ENCODE peak calls at places on chromosomes 16 and 17, in four cellular contexts. S is K562, L is GM12878, P is H1. E is an unnamed sample.

GRCh38 chr16:85639529-85640253 is 26.6 kb downstream of the GSE1 start:
- DNase-seq in S (no peak), L (no peak), P (no peak), E (peak)

GRCh38 chr16:51430716-51431369 is 279.8 kb upstream of the SALL1 start:
- DNase-seq in S (no peak), L (no peak), P (no peak), E (no peak)

GRCh38 chr17:40529991-40530390 is 28.6 kb upstream of the TNS4 start:
- DNase-seq in S (no peak), L (no peak), P (no peak), E (no peak)

GRCh38 chr17:35170968-35171771 is 23.0 kb downstream of the SLC35G3 start:
- DNase-seq in S (no peak), L (no peak), P (no peak), E (no peak)

GRCh38 chr17:48100160-48100559 is 1.1 kb downstream of the CBX1 start:
- DNase-seq in S (no peak), L (no peak), P (no peak), E (no peak)

GRCh38 chr16:83971165-83972130 is 3.4 kb downstream of the NECAB2 start:
- DNase-seq in S (no peak), L (no peak), P (no peak), E (no peak)

GRCh38 chr16:54374136-54374535 is 87.5 kb upstream of the IRX3 start:
- DNase-seq in S (no peak), L (no peak), P (no peak), E (no peak)

GRCh38 chr16:57924514-57924913 is 46.4 kb downstream of the CNGB1 start:
- DNase-seq in S (no peak), L (no peak), P (no peak), E (no peak)

GRCh38 chr17:39666601-39667261 is 1.5 kb upstream of the PNMT start:
- DNase-seq in S (peak), L (no peak), P (no peak), E (peak)

GRCh38 chr16:19840524-19841110 is 44.0 kb downstream of the GPRC5B start:
- DNase-seq in S (no peak), L (no peak), P (no peak), E (no peak)

GRCh38 chr17:83183951-83184506 is 104.6 kb downstream of the METRNL start:
- DNase-seq in S (no peak), L (no peak), P (peak), E (no peak)

GRCh38 chr16:68183033-68183432 is 52.9 kb downstream of the ESRP2 start:
- DNase-seq in S (no peak), L (no peak), P (no peak), E (no peak)

GRCh38 chr17:10316986-10317834 is 55.6 kb downstream of the MYH13 start:
- DNase-seq in S (peak), L (no peak), P (peak), E (peak)

GRCh38 chr16:79601978-79602609 is 1.6 kb upstream of the MAF start:
- DNase-seq in S (peak), L (peak), P (peak), E (peak)

GRCh38 chr17:10380631-10381408 is 8.0 kb upstream of the MYH13 start:
- DNase-seq in S (no peak), L (no peak), P (no peak), E (no peak)

GRCh38 chr17:33021731-33022408 is 30.2 kb downstream of the SPACA3 start:
- DNase-seq in S (no peak), L (no peak), P (peak), E (no peak)

GRCh38 chr17:44840936-44841335 is 6.7 kb upstream of the HIGD1B start:
- DNase-seq in S (no peak), L (no peak), P (no peak), E (no peak)

GRCh38 chr17:55198690-55199370 is 65.9 kb upstream of the HLF start:
- DNase-seq in S (no peak), L (no peak), P (no peak), E (peak)

GRCh38 chr16:17261197-17261858 is 209.4 kb downstream of the XYLT1 start:
- DNase-seq in S (no peak), L (no peak), P (no peak), E (no peak)

GRCh38 chr17:44916781-44917241 is 1.5 kb upstream of the GFAP start:
- DNase-seq in S (no peak), L (no peak), P (no peak), E (peak)

GRCh38 chr17:82985973-82986372 is 93.4 kb upstream of the METRNL start:
- DNase-seq in S (no peak), L (no peak), P (no peak), E (peak)

GRCh38 chr16:22322021-22322471 is 24.8 kb downstream of the POLR3E start:
- DNase-seq in S (no peak), L (no peak), P (no peak), E (no peak)

GRCh38 chr16:23280483-23280967 is 21.6 kb upstream of the SCNN1B start:
- DNase-seq in S (no peak), L (no peak), P (no peak), E (no peak)

GRCh38 chr17:27489045-27489715 is 32.9 kb downstream of the KSR1 start:
- DNase-seq in S (no peak), L (no peak), P (no peak), E (no peak)

GRCh38 chr16:66263168-66263972 is 103.1 kb upstream of the CDH5 start:
- DNase-seq in S (no peak), L (no peak), P (no peak), E (no peak)

GRCh38 chr17:45310380-45311324 is 6.2 kb downstream of the MAP3K14 start:
- DNase-seq in S (no peak), L (no peak), P (no peak), E (no peak)

GRCh38 chr17:28053725-28054124 is 11.2 kb downstream of the NLK start:
- DNase-seq in S (no peak), L (no peak), P (no peak), E (no peak)

GRCh38 chr17:83100853-83101391 is 21.5 kb downstream of the METRNL start:
- DNase-seq in S (no peak), L (no peak), P (no peak), E (no peak)

GRCh38 chr16:78571434-78571833 is 472.0 kb downstream of the WWOX start:
- DNase-seq in S (no peak), L (no peak), P (no peak), E (no peak)

GRCh38 chr17:58514795-58515157 is 338 bp upstream of the MTMR4 start:
- DNase-seq in S (no peak), L (no peak), P (no peak), E (no peak)

GRCh38 chr17:64273006-64273405 is 9.9 kb upstream of the TEX2 start:
- DNase-seq in S (no peak), L (no peak), P (no peak), E (no peak)

GRCh38 chr16:21708533-21709115 is 44.9 kb downstream of the OTOA start:
- DNase-seq in S (peak), L (peak), P (peak), E (peak)

GRCh38 chr17:35764123-35764991 is 3.7 kb downstream of the C17orf50 start:
- DNase-seq in S (peak), L (peak), P (peak), E (peak)

GRCh38 chr16:4293822-4294457 is 21.1 kb upstream of the TFAP4 start:
- DNase-seq in S (peak), L (no peak), P (peak), E (peak)

GRCh38 chr16:2919511-2920255 is 8.0 kb downstream of the FLYWCH1 start:
- DNase-seq in S (peak), L (no peak), P (peak), E (peak)

GRCh38 chr17:39635614-39636176 is 1.2 kb upstream of the STARD3 start:
- DNase-seq in S (peak), L (no peak), P (no peak), E (no peak)

GRCh38 chr17:11551442-11551841 is 46.8 kb upstream of the DNAH9 start:
- DNase-seq in S (no peak), L (no peak), P (no peak), E (no peak)

GRCh38 chr17:7215652-7216139 is 3.9 kb downstream of the DLG4 start:
- DNase-seq in S (peak), L (no peak), P (no peak), E (peak)

GRCh38 chr17:43612515-43612914 is 49.2 kb downstream of the MEOX1 start:
- DNase-seq in S (no peak), L (no peak), P (no peak), E (no peak)

GRCh38 chr17:73198201-73198929 is 5.5 kb downstream of the COG1 start:
- DNase-seq in S (no peak), L (no peak), P (no peak), E (no peak)
- TF ChIP-seq POLR2AphosphoS5 in S (no peak), L (no peak), P (no peak), E (no peak)

GRCh38 chr17:19348806-19349205 is 13.7 kb downstream of the B9D1 start:
- DNase-seq in S (no peak), L (no peak), P (no peak), E (no peak)

GRCh38 chr17:19346351-19347255 is 15.9 kb downstream of the B9D1 start:
- DNase-seq in S (peak), L (no peak), P (no peak), E (no peak)

GRCh38 chr17:19345486-19346350 is 16.8 kb downstream of the B9D1 start:
- DNase-seq in S (no peak), L (no peak), P (no peak), E (no peak)

GRCh38 chr17:19347323-19348080 is 15.0 kb downstream of the B9D1 start:
- DNase-seq in S (no peak), L (no peak), P (no peak), E (no peak)

DNA sequence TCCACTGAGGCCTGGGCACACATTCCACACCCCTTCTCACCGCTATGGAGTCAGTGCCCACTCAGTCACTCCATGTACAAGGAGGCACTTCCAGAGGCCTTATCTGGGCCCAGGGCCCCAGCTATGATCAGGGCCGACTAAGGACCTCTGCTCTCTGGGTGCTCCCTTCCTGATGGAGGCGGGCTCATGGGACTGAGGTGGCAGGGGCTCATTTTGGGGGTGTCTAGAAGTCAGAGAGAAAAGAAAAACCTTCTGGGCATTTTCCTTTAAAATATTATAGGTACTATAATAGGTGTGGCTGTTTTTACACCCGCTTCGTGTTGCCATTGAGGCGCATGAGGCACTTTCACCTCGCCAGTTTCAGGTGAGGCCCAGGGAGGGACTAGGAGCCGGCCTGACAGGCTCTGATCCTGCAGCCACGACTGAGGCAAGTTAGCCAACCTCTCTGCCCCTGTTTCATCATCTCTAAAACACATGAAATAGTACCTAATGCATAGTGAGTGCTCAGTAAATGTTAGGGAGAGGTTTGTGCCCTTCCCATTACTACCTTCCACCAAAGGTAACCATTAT is 14.4 kb downstream of the B9D1 start:
- DNase-seq in S (no peak), L (no peak), P (no peak), E (no peak)
- TF ChIP-seq NRF1 in S (no peak), L (no peak), P (no peak), E (no peak)

GRCh38 chr16:8621572-8622314 is at the start of gene METTL22:
- DNase-seq in S (peak), L (peak), P (peak), E (peak)
- TF ChIP-seq POLR2AphosphoS5 in S (peak), L (peak), P (peak), E (peak)

GRCh38 chr17:80959330-80960036 is 32.2 kb upstream of the CHMP6 start:
- DNase-seq in S (no peak), L (no peak), P (no peak), E (peak)
- TF ChIP-seq NRF1 in S (no peak), L (no peak), P (no peak), E (no peak)

GRCh38 chr16:87789437-87790277 is 23.9 kb upstream of the KLHDC4 start:
- DNase-seq in S (no peak), L (no peak), P (no peak), E (no peak)
- TF ChIP-seq POLR2AphosphoS5 in S (no peak), L (no peak), P (no peak), E (no peak)

DNA sequence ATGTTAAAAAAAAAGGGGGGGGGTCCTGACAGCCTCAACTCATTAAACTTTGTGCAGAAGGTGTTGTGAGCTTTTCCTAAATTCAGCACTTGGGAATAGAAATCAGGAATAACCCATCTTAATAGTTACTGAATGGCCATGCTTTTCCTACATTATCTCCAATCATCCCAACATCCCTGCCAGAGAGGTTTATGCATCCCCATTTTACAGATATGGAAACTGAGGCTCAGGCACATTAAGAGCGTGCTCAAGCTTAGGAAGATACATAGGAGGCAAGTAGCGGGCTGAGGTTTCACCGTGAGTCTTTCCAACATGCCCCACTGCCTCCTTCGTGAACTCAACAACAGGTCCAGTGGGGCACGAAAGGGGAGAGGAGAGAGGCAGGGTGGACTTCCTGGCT is 78.4 kb downstream of the C17orf67 start:
- DNase-seq in S (no peak), L (no peak), P (no peak), E (no peak)
- TF ChIP-seq NRF1 in S (no peak), L (no peak), P (no peak), E (no peak)

DNA sequence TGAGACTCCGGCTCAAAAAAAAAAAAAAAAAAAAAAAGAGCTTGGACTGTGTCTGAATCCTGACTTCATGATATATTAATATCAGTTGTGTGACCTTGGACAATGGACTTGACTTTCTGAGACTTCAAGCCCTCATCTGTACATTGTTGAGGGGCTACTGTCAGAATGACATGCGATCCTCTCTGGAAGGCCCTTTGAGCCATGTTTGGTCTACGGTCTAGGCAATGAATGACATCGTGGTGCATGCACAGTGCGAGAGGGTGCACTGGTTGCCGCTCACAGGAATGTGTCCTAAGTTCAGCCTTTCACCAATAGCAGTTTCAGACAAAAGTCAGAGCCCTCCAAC is 43.0 kb upstream of the ZNF629 start:
- DNase-seq in S (no peak), L (no peak), P (no peak), E (no peak)
- TF ChIP-seq POLR2AphosphoS5 in S (no peak), L (no peak), P (no peak), E (no peak)

DNA sequence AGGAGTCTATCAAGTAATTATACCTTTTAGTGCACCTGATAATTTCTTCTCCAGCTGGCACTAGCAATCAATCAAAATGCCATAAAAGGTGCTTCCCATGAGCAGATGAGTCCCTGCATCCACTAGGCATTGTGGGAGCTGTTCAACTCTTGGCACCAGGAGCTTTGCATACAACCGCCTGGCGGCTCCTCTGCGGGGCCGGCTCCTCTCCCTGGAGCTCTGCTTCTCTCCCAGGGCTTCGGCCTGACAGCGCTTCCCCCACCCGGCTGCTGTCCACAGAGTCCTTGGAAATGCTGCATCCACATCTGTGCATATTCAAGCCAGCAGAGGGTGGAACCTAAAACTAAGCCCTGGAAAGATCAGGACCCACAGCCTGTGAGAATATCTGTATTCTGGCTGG is 63.0 kb downstream of the LMF1 start:
- DNase-seq in S (no peak), L (no peak), P (no peak), E (no peak)
- TF ChIP-seq NRF1 in S (no peak), L (no peak), P (no peak), E (no peak)

DNA sequence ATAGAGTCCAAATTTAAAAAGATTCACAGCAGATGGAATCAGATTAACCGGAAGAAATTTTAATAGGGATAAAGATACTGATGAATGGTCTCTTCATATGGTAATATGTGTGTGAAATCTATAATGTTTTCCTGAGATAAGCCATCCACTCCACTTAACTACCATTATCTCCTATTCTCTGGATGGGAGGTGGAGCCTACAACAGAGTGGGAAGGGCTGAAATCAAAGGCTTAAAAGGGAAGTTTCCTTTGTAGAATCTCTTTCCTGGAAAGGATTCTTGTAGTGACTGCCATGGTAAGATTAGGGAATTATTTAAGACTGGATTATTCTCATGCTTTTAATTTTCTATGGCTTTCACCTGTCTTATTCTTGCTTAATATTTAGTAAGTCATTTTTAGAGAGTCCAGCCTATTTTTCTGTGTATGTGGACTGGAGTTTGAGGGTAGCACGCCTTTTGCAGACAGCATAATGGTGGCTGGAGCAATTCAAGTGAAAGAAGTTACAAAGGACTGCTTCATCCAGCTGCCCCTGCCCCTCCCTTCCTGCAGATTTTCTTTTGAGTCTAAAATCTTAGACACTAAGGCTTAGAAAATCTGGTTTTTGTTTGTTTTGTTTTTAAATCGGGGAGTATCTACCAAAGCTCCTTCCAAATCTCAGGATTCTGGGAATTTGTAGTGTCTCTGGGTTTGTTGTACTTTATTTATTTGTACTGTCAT is 26.5 kb downstream of the KAT7 start:
- DNase-seq in S (no peak), L (no peak), P (no peak), E (no peak)
- TF ChIP-seq POLR2AphosphoS5 in S (no peak), L (no peak), P (no peak), E (no peak)